ENCODE peak calls at places on chromosomes 16 and 17, in seven cellular contexts. A, E, T, C, F, J and R are unnamed samples.

GRCh38 chr17:7042507-7043194 is 1.2 kb downstream of the SLC16A11 start:
- DNase-seq in C (no peak), T (no peak), F (no peak), J (no peak), E (no peak), A (peak), R (no peak)

GRCh38 chr17:78300962-78301820 is 58.7 kb downstream of the SOCS3 start:
- DNase-seq in F (peak), C (no peak), E (peak), J (no peak), A (no peak), T (no peak), R (no peak)

GRCh38 chr16:48609453-48610023 is 442 bp downstream of the N4BP1 start:
- DNase-seq in J (no peak), T (peak), A (peak), C (peak), E (peak), F (peak), R (no peak)

GRCh38 chr17:8857919-8858318 is 9.6 kb downstream of the PIK3R6 start:
- DNase-seq in T (peak), C (peak), E (peak), J (no peak), A (no peak), F (peak), R (no peak)

GRCh38 chr17:28193241-28193640 is 125.8 kb upstream of the TMEM97 start:
- DNase-seq in C (peak), F (no peak), T (no peak), A (peak), J (no peak), E (no peak), R (no peak)

GRCh38 chr17:42849451-42850157 is 1.4 kb upstream of the AOC3 start:
- DNase-seq in C (no peak), E (no peak), F (no peak), T (peak), J (no peak), A (no peak), R (no peak)

GRCh38 chr17:59149841-59150511 is 5.0 kb downstream of the SKA2 start:
- DNase-seq in F (peak), A (no peak), J (no peak), E (no peak), T (no peak), C (no peak), R (no peak)

GRCh38 chr17:72386619-72387237 is 265.9 kb downstream of the SOX9 start:
- DNase-seq in A (no peak), J (no peak), F (no peak), C (no peak), T (peak), E (no peak), R (no peak)